ENCODE peak calls at places on chromosome 10, in seven cellular contexts. C is lower lobe of right lung, S is adrenal gland, K is PC-9, E is RWPE1, U is Karpas-422, F is tibial artery. O is an unnamed sample.

GRCh38 chr10:34319197-34319846 is 495.8 kb downstream of the PARD3 start:
- DNase-seq in C (no peak), S (no peak), K (peak; percentile 48), E (peak; percentile 75), U (no peak), F (no peak), O (peak; percentile 88)

GRCh38 chr10:7666253-7667023 is at the start of gene ITIH5:
- DNase-seq in C (no peak), S (no peak), K (no peak), E (no peak), U (no peak), F (peak; percentile 70), O (no peak)

GRCh38 chr10:44422631-44423030 is 37.7 kb upstream of the CXCL12 start:
- DNase-seq in C (no peak), S (no peak), K (no peak), E (no peak), U (no peak), F (no peak), O (no peak)

GRCh38 chr10:62433181-62433692 is 59.1 kb downstream of the ZNF365 start:
- DNase-seq in C (peak; percentile 41), S (peak; percentile 85), K (peak; percentile 64), E (peak; percentile 91), U (peak; percentile 34), F (peak; percentile 85), O (peak; percentile 92)

GRCh38 chr10:5442990-5443370 is 30.6 kb downstream of the NET1 start:
- DNase-seq in C (no peak), S (no peak), K (no peak), E (no peak), U (no peak), F (no peak), O (no peak)

GRCh38 chr10:64731016-64731415 is 1209.8 kb downstream of the REEP3 start:
- DNase-seq in C (no peak), S (no peak), K (no peak), E (no peak), U (no peak), F (no peak), O (no peak)

GRCh38 chr10:59839576-59839975 is 66.8 kb downstream of the CCDC6 start:
- DNase-seq in C (no peak), S (no peak), K (no peak), E (no peak), U (no peak), F (no peak), O (no peak)

GRCh38 chr10:119680668-119681070 is 29.5 kb downstream of the BAG3 start:
- DNase-seq in C (no peak), S (no peak), K (no peak), E (peak; percentile 96), U (no peak), F (no peak), O (peak; percentile 83)

GRCh38 chr10:132422169-132422691 is 25.2 kb downstream of the PWWP2B start:
- DNase-seq in C (no peak), S (no peak), K (no peak), E (no peak), U (peak; percentile 79), F (no peak), O (no peak)

GRCh38 chr10:1394155-1394912 is 338.1 kb downstream of the WDR37 start:
- DNase-seq in C (no peak), S (peak; percentile 33), K (no peak), E (no peak), U (no peak), F (peak; percentile 46), O (no peak)

GRCh38 chr10:81978238-81978637 is 103.2 kb downstream of the NRG3 start:
- DNase-seq in C (no peak), S (no peak), K (no peak), E (peak; percentile 6), U (peak; percentile 72), F (no peak), O (no peak)

GRCh38 chr10:124153601-124153930 is 60.2 kb upstream of the CHST15 start:
- DNase-seq in C (no peak), S (no peak), K (no peak), E (no peak), U (no peak), F (no peak), O (no peak)

GRCh38 chr10:124158592-124158991 is 65.2 kb upstream of the CHST15 start:
- DNase-seq in C (no peak), S (no peak), K (no peak), E (no peak), U (peak; percentile 74), F (peak; percentile 51), O (no peak)

GRCh38 chr10:124155781-124156401 is 62.5 kb upstream of the CHST15 start:
- DNase-seq in C (no peak), S (peak; percentile 65), K (peak; percentile 55), E (no peak), U (no peak), F (peak; percentile 67), O (no peak)

GRCh38 chr10:124157286-124157685 is 63.9 kb upstream of the CHST15 start:
- DNase-seq in C (no peak), S (no peak), K (no peak), E (no peak), U (no peak), F (peak; percentile 43), O (no peak)

DNA sequence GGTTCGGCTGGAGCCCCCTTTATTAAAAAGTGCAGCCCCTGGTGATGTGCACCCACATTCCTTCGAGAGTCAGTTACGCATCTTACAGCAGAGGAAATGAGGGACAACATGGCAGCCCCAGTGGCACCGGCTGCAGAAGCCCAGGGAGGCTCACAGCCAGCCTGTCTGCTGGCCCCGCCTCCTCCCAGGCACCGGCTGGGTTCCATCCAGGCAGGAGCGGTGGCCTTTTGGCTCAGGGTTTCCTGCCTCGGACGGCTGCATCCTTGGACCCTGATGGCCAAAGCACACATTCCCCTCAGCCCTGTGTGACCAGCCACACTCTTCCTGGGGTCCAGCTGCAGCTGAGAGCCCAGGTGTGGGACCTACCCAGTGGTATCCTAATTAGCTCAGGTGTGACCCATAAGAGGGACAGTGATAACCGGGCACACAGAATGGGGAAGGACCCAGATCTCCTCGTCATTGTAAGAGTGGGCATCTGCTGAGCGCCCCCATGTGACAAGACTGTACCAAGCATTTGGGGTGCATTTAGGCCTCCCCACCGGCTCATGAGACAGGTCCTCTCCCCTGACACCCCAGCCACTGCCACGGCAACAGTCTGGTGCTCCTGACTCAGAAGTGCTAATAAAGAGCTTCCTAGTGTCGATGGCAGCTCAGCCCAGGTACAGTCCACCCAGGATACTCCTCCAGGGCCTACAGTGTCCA is 63.3 kb upstream of the CHST15 start:
- DNase-seq in C (no peak), S (no peak), K (no peak), E (no peak), U (no peak), F (peak; percentile 72), O (no peak)
- H3K27ac ChIP-seq in C (peak overlapping the region; percentile 58), S (peak overlapping the region; percentile 77), K (no peak overlapping the region), E (no peak overlapping the region), U (no peak overlapping the region), F (peak overlapping the region; percentile 63), O (no peak overlapping the region)

DNA sequence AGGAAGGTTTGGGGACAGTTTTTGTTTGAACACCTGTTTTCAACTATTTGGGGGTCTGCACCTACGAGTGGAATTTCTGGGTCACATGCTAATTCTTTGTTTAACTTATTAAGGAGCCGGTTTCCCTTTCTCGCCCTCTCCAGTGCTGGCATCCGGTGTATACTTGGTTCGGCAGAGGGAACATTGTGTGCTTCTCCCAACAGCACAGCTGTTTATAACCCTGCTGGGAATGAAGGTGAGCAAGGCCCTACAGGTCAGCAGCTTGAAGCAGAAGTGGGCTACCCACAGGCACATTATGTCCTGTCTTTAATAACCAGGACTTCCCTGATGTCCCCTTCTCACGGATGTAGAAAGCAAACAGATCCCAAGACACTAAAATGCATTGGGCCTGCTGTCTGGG is 87.5 kb upstream of the PDCD4 start:
- DNase-seq in C (no peak), S (no peak), K (no peak), E (no peak), U (no peak), F (no peak), O (no peak)
- H3K27ac ChIP-seq in C (peak overlapping the region; percentile 31), S (no peak overlapping the region), K (no peak overlapping the region), E (no peak overlapping the region), U (no peak overlapping the region), F (no peak overlapping the region), O (no peak overlapping the region)

DNA sequence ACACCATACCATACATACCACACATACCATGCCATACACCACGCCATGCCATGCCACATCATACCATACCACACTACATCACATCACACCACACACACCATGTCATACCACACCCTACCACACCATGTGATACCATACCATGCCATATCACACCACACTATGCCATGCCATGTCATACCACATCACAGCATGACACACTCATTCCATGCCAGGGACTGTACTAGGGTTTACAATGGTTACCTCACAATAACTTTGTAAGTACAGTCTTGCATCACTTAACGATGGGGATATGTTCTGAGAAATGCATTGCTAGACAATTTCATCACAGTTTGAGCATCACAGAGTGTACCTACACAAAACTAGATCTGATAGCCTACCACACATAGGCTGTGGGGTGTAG is 14.5 kb downstream of the PYROXD2 start:
- DNase-seq in C (no peak), S (no peak), K (no peak), E (no peak), U (no peak), F (no peak), O (no peak)
- H3K27ac ChIP-seq in C (no peak overlapping the region), S (no peak overlapping the region), K (no peak overlapping the region), E (no peak overlapping the region), U (no peak overlapping the region), F (no peak overlapping the region), O (peak overlapping the region; percentile 17)

GRCh38 chr10:72335394-72336258 is 19.1 kb downstream of the DNAJB12 start:
- DNase-seq in C (peak; percentile 43), S (peak; percentile 93), K (peak; percentile 47), E (no peak), U (peak; percentile 81), F (peak; percentile 95), O (no peak)
- H3K27ac ChIP-seq in C (peak overlapping the region; percentile 94), S (peak overlapping the region; percentile 100), K (no peak overlapping the region), E (peak overlapping the region; percentile 100), U (peak overlapping the region; percentile 97), F (peak overlapping the region; percentile 83), O (peak overlapping the region; percentile 100)

DNA sequence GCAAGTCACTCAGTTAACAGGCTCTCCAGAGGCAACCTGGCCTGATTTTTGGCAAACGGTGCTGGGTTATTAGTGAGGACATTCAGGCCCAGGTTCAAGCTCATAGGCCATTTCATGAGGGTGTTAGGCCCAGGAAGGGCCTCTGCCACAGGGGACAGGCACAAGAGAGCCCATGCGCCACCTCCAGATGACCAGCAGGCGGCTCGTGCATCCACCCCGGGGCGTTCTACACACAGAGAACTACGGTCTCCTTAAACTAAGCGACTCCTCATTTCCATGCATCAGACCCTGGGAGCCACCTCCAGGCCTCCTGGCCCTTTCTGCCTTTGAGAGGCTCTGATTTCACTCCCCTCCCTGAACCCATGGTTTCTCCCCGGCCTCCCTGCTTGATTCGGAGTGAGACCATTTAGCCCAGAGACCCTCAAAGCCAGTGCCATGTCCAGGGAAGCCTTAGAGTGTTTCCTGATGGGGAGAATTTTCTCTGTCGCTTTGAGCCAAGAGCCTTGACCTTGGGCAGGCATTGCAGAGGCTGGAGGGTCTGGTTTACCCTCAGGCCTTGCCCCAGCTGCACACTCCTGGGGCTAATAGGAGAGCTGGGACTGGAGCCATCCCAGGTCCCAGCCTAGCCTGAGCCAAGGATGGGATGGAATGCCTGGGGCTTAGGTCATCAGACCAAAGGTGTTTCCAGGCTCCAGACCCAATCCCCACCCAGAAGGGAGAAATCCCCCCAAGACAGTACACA is 188.0 kb downstream of the GRID1 start:
- DNase-seq in C (no peak), S (no peak), K (no peak), E (peak; percentile 36), U (no peak), F (peak; percentile 45), O (no peak)
- H3K27ac ChIP-seq in C (no peak overlapping the region), S (no peak overlapping the region), K (no peak overlapping the region), E (no peak overlapping the region), U (no peak overlapping the region), F (no peak overlapping the region), O (no peak overlapping the region)

O was measured in epithelial cell of prostate.